ENCODE peak calls at places on chromosomes 7 and 10, in seven cellular contexts. J is K562, R is MCF 10A, W is HepG2, T is foreskin fibroblast, A is kidney, I is fibroblast of pulmonary artery. O is an unnamed sample.

GRCh38 chr7:2838873-2839578 is 5.1 kb downstream of the GNA12 start:
- DNase-seq in W (no peak), J (no peak), T (no peak), R (no peak), I (no peak), A (no peak), O (no peak)

GRCh38 chr10:133260895-133261725 is 15.6 kb downstream of the ADAM8 start:
- DNase-seq in T (no peak), W (no peak), R (peak), I (no peak), J (peak), A (peak), O (peak)

GRCh38 chr10:114223066-114223465 is 16.0 kb upstream of the VWA2 start:
- DNase-seq in T (no peak), A (no peak), R (no peak), I (no peak), J (no peak), W (no peak), O (no peak)

GRCh38 chr10:124307531-124308350 is 111.0 kb downstream of the OAT start:
- DNase-seq in T (no peak), R (no peak), I (no peak), J (no peak), A (no peak), W (no peak), O (no peak)

GRCh38 chr10:97318772-97319651 is at the start of gene FRAT1:
- DNase-seq in J (peak), T (peak), A (peak), W (peak), I (peak), R (peak), O (peak)

GRCh38 chr10:114208351-114208750 is 29.2 kb downstream of the TDRD1 start:
- DNase-seq in J (no peak), W (no peak), A (no peak), R (no peak), T (no peak), I (no peak), O (no peak)

GRCh38 chr10:101609481-101609880 is 21.4 kb downstream of the DPCD start:
- DNase-seq in A (peak), I (no peak), T (no peak), W (no peak), R (no peak), J (no peak), O (no peak)

GRCh38 chr7:141243368-141243767 is 169.5 kb downstream of the TMEM178B start:
- DNase-seq in J (no peak), W (no peak), I (no peak), T (no peak), R (no peak), A (no peak), O (no peak)

GRCh38 chr7:18294408-18294807 is 201.1 kb upstream of the HDAC9 start:
- DNase-seq in I (no peak), T (no peak), J (no peak), R (no peak), A (no peak), W (no peak), O (no peak)

GRCh38 chr7:140625908-140626868 is 14.4 kb downstream of the DENND2A start:
- DNase-seq in J (no peak), T (peak), A (peak), I (peak), W (no peak), R (peak), O (no peak)

GRCh38 chr7:20217193-20217948 is at the start of gene MACC1:
- DNase-seq in R (peak), A (peak), I (no peak), W (no peak), J (peak), T (no peak), O (no peak)

GRCh38 chr7:110612680-110613079 is 478.2 kb upstream of the LRRN3 start:
- DNase-seq in J (no peak), A (no peak), T (no peak), R (no peak), I (no peak), W (no peak), O (no peak)

GRCh38 chr10:58152698-58153263 is 114.9 kb downstream of the IPMK start:
- DNase-seq in I (peak), R (peak), A (no peak), T (peak), J (peak), W (peak), O (peak)

GRCh38 chr7:44064791-44065430 is 456 bp downstream of the PGAM2 start:
- DNase-seq in A (peak), T (no peak), W (no peak), I (no peak), J (no peak), R (no peak), O (no peak)

GRCh38 chr7:95471076-95471475 is 14.7 kb upstream of the ASB4 start:
- DNase-seq in J (no peak), I (no peak), R (no peak), A (no peak), T (no peak), W (no peak), O (peak)

GRCh38 chr10:7529638-7530037 is 118.8 kb upstream of the SFMBT2 start:
- DNase-seq in J (no peak), R (peak), T (no peak), I (peak), A (peak), W (peak), O (no peak)
- TF ChIP-seq CTCF in J (no peak), R (peak), T (no peak), I (peak), A (peak), W (peak), O (peak)

GRCh38 chr10:689433-690226 is at the start of gene DIP2C:
- DNase-seq in R (no peak), I (peak), T (peak), J (no peak), A (peak), W (peak), O (peak)

GRCh38 chr10:690227-691161 is 1.0 kb upstream of the DIP2C start:
- DNase-seq in W (no peak), R (no peak), I (no peak), J (no peak), A (peak), T (peak), O (no peak)

GRCh38 chr10:687583-688286 is 1.7 kb downstream of the DIP2C start:
- DNase-seq in J (no peak), I (no peak), T (no peak), R (no peak), W (no peak), A (peak), O (no peak)

GRCh38 chr10:688287-688620 is 1.2 kb downstream of the DIP2C start:
- DNase-seq in A (no peak), I (no peak), T (no peak), W (no peak), J (no peak), R (no peak), O (no peak)

DNA sequence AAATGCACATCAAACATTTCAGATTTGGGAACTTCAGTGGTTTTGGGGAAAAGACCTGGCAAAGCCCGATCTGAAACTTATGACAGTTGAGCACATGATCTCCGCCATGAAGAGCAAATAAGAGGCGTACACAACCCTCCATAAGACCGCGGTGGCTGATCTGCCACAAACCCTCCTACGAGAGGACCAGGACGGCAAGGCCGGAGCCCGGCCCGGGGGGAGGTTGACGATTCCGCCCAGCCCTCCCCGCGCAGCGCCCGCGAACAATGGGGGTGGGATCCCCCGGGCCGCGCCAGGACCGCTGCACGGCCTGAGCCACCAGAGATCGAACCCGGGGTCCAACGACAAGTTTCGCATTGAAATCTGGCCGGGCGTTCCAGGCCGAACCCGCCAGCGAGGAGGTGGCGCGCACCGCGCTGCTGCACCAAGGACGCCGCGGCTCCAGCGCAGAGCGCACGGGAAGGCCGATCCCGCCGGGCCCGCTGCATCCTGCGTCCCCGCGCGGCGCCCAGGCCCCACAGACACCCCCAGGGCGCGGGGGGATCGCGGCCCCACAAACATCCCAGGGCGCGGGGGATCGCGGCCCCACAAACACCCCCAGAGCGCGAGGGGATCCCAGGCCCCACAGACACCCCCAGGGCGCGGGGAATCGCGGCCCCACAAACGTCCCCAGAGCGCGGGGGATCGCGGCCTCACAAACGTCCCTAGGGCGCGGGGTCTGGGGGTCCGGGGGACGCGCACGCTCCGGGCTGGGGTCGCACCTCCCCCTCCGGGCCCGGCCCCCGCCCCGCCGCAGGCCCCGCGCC is 644 bp downstream of the DIP2C start:
- DNase-seq in J (no peak), A (peak), R (no peak), I (peak), T (peak), W (no peak), O (peak)
- TF ChIP-seq CTCF in J (no peak), A (no peak), R (no peak), I (no peak), T (no peak), W (no peak), O (no peak)

DNA sequence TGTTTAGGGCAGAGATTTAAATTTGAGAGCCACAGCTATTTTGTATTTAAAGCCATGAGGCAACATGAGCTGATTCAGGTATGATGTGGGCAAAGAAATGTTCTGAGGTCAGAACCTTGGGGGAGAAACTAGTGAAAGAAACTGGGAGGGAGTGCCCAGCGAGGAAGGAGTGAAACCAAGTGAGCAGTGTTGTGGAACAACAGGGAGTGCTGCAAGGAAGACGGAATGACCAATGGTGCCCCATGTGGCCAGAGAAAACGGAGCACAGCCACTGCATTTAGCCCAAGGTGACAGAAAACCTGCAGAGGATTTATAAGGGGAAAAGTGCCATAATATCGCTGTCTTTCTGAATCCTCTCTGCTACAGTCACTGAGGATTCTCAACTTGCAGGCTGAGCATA is 777.2 kb downstream of the CCSER2 start:
- DNase-seq in A (no peak), W (no peak), R (peak), I (no peak), T (no peak), J (no peak), O (peak)
- TF ChIP-seq CTCF in A (peak), W (peak), R (no peak), I (no peak), T (no peak), J (no peak), O (peak)

DNA sequence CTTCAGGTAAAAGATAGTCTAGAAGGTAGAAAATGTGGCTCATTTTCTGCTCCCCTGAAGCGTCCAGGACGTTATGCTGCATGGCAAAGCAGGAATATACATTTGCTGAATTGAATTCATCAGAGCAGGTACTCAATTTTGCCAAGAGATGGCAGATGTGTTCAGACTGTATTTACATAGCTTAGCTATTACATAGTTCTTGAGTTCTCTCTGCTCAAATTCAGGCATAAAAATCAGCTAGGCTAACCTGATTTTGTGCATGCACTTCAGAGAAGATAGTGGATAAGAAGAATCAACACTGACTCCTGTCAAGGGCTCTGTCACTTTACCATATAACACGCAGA is 209.2 kb upstream of the FAM3C start:
- DNase-seq in R (peak), I (peak), T (no peak), A (no peak), W (peak), J (no peak), O (no peak)
- TF ChIP-seq CTCF in R (peak), I (peak), T (no peak), A (peak), W (peak), J (no peak), O (no peak)

GRCh38 chr7:16034866-16035265 is 348.4 kb upstream of the MEOX2 start:
- DNase-seq in W (no peak), A (no peak), I (no peak), J (no peak), T (no peak), R (no peak), O (no peak)
- TF ChIP-seq CTCF in W (no peak), A (no peak), I (no peak), J (no peak), T (no peak), R (no peak), O (no peak)

GRCh38 chr10:104117839-104118323 is 4.1 kb upstream of the SFR1 start:
- DNase-seq in J (no peak), A (no peak), R (peak), T (no peak), I (peak), W (no peak), O (no peak)

GRCh38 chr10:104109908-104110662 is 11.9 kb upstream of the SFR1 start:
- DNase-seq in R (peak), W (peak), T (peak), I (peak), J (no peak), A (no peak), O (no peak)

GRCh38 chr10:104113557-104113956 is 8.4 kb upstream of the SFR1 start:
- DNase-seq in A (no peak), T (no peak), I (no peak), J (no peak), R (no peak), W (no peak), O (no peak)
- TF ChIP-seq CTCF in A (no peak), T (no peak), I (no peak), J (no peak), R (no peak), W (no peak), O (no peak)

GRCh38 chr10:44925224-44925623 is 14.1 kb downstream of the TMEM72 start:
- DNase-seq in W (peak), A (no peak), R (no peak), I (peak), J (peak), T (no peak), O (peak)
- TF ChIP-seq CTCF in W (peak), A (peak), R (no peak), I (peak), J (peak), T (peak), O (peak)

DNA sequence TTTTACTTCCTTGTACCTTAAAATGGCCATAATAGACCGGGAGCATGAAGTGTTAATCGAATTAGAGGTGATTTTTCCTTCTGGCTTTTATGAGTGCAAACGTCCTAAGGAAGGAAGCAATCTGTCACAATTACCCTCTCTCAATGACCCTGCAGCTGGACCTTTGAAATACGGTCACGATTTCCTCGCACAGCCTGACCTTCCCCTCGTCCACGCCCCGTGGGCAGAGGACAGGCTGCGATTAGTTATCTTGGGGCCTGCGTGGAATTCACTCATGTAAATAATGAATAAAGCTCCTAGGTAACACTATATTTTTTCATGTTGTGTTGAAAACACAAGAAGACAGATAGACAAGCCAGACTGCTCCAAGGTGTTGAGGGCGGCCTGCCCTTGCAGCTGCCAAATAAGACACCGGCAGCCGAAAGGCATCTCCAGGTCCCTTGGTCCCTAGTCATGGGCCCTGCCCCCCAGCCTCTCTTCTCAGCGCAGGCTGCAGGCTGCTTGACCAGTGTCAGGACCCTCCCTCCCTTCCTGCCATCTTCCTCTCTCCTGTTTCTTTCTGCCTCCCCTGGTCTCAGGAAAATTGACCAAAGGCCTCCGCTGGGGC is 199.9 kb downstream of the TCERG1L start:
- DNase-seq in T (no peak), I (no peak), J (no peak), A (peak), W (no peak), R (no peak), O (no peak)
- TF ChIP-seq CTCF in T (no peak), I (no peak), J (no peak), A (no peak), W (no peak), R (no peak), O (no peak)

DNA sequence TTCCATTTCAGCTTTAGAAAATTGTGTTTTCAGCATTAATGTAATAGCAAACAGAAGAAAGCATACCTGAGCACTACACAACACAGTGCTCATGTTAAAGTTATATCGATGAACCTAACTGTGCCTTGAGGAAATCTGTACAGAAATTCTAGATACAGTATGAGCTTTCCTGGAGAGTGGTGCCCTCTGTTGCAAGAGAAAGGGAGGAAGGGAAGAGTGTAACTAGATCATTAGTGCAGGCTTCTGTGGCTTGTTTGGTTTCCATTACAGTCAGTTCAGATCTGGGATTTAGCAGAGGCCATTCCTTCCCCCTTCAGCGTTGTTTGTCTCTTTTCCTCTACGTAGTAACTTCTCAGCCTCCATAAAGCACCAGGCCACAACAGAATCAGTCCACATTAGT is 139.7 kb downstream of the HTR7 start:
- DNase-seq in W (no peak), A (no peak), R (peak), I (peak), T (peak), J (no peak), O (no peak)
- TF ChIP-seq CTCF in W (peak), A (no peak), R (no peak), I (peak), T (peak), J (no peak), O (no peak)